ENCODE peak calls at places on chromosome 16, in four cellular contexts. Z is K562, F is H1, E is HepG2. K is an unnamed sample.

GRCh38 chr16:27431773-27432599 is 30.0 kb downstream of the IL21R start:
- DNase-seq in Z (no peak), F (peak), E (no peak), K (no peak)

GRCh38 chr16:70496513-70496912 is 26.8 kb downstream of the COG4 start:
- DNase-seq in Z (no peak), F (no peak), E (no peak), K (no peak)

GRCh38 chr16:57628782-57629181 is 352 bp downstream of the ADGRG1 start:
- DNase-seq in Z (no peak), F (no peak), E (no peak), K (no peak)

GRCh38 chr16:79449067-79449466 is 151.5 kb downstream of the MAF start:
- DNase-seq in Z (no peak), F (no peak), E (no peak), K (no peak)

GRCh38 chr16:6144441-6144840 is 1046.8 kb upstream of the EEF2KMT start:
- DNase-seq in Z (no peak), F (no peak), E (no peak), K (no peak)

GRCh38 chr16:22395960-22396359 is 21.5 kb upstream of the CDR2 start:
- DNase-seq in Z (no peak), F (no peak), E (no peak), K (no peak)

GRCh38 chr16:66457888-66458287 is 30.8 kb downstream of the BEAN1 start:
- DNase-seq in Z (no peak), F (no peak), E (no peak), K (peak)

GRCh38 chr16:48818257-48818656 is 208.3 kb upstream of the N4BP1 start:
- DNase-seq in Z (no peak), F (no peak), E (no peak), K (no peak)

GRCh38 chr16:56576585-56577299 is 11.9 kb downstream of the MT4 start:
- DNase-seq in Z (peak), F (peak), E (peak), K (peak)

GRCh38 chr16:16933861-16934260 is 536.9 kb downstream of the XYLT1 start:
- DNase-seq in Z (peak), F (peak), E (no peak), K (no peak)

GRCh38 chr16:14489460-14489859 is 140.6 kb downstream of the PARN start:
- DNase-seq in Z (peak), F (no peak), E (peak), K (peak)

GRCh38 chr16:6573577-6573976 is 759.1 kb upstream of the RBFOX1 start:
- DNase-seq in Z (peak), F (peak), E (peak), K (no peak)

GRCh38 chr16:2924901-2925820 is 13.4 kb downstream of the FLYWCH1 start:
- DNase-seq in Z (no peak), F (peak), E (no peak), K (no peak)

GRCh38 chr16:14310519-14310991 is 239.4 kb downstream of the MRTFB start:
- DNase-seq in Z (peak), F (no peak), E (peak), K (peak)

GRCh38 chr16:66262253-66263167 is 104.0 kb upstream of the CDH5 start:
- DNase-seq in Z (no peak), F (no peak), E (no peak), K (no peak)

GRCh38 chr16:2341456-2342447 is 1.2 kb upstream of the ABCA3 start:
- DNase-seq in Z (no peak), F (peak), E (no peak), K (no peak)

GRCh38 chr16:89152831-89153700 is 18.5 kb upstream of the CDH15 start:
- DNase-seq in Z (no peak), F (no peak), E (no peak), K (no peak)

GRCh38 chr16:89149386-89149785 is 22.2 kb upstream of the CDH15 start:
- DNase-seq in Z (no peak), F (no peak), E (no peak), K (no peak)

GRCh38 chr16:89150981-89151380 is 20.6 kb upstream of the CDH15 start:
- DNase-seq in Z (no peak), F (no peak), E (no peak), K (no peak)

GRCh38 chr16:89153848-89154271 is 17.7 kb upstream of the CDH15 start:
- DNase-seq in Z (no peak), F (no peak), E (no peak), K (no peak)

DNA sequence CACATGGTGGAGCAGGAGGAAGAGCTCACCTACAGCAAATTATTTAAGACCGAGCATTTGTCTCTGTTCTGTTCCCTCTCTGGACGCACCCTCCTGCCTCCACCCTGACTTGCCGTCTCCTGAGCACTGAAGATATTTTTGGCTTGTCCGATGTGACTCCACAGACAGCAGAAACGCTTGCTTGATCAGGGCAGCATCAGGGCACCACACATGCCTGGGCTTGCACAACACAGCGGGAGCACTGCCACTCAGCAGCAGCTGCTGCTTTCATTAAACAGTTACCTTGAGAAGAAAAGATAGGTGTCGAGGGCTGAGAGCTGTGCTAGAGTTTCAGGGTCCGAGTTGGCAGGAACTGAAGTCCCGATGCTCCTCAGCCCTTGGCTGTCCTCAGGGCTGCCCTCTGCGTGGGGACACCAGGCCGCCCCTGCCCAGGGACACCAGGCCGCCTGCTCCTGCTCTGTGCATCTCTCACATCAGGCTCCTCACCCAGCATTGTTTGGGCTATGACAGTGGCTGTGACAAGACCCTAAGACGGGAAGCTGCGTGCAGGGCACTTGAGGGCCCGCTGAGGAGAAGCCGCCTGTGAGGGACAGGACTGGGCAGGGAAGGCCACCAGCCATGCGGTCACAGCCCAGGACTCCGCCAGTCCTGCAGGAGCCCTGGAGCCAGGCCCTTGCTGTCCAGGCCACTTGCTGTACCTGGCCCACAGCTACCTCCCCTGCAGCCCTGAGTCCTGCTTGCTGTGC is 21.3 kb upstream of the CDH15 start:
- DNase-seq in Z (no peak), F (no peak), E (no peak), K (no peak)
- TF ChIP-seq CHD2 in Z (no peak), F (no peak), E (no peak), K (no peak)

GRCh38 chr16:84292032-84292431 is 2.6 kb upstream of the WFDC1 start:
- DNase-seq in Z (no peak), F (no peak), E (no peak), K (no peak)
- TF ChIP-seq PHF8 in Z (no peak), F (no peak), E (no peak), K (no peak)

GRCh38 chr16:67886387-67886786 is 1.7 kb downstream of the NRN1L start:
- DNase-seq in Z (peak), F (no peak), E (no peak), K (no peak)
- TF ChIP-seq CHD2 in Z (no peak), F (no peak), E (no peak), K (no peak)

GRCh38 chr16:7597677-7598076 is 265.0 kb downstream of the RBFOX1 start:
- DNase-seq in Z (no peak), F (no peak), E (no peak), K (no peak)
- TF ChIP-seq PHF8 in Z (no peak), F (no peak), E (no peak), K (no peak)

GRCh38 chr16:4316103-4316731 is 350 bp downstream of the GLIS2 start:
- DNase-seq in Z (peak), F (no peak), E (no peak), K (no peak)
- TF ChIP-seq CHD2 in Z (no peak), F (no peak), E (no peak), K (no peak)

GRCh38 chr16:88392111-88392510 is 9.4 kb downstream of the ZNF469 start:
- DNase-seq in Z (no peak), F (no peak), E (no peak), K (no peak)

GRCh38 chr16:88391497-88391850 is 8.7 kb downstream of the ZNF469 start:
- DNase-seq in Z (no peak), F (no peak), E (no peak), K (no peak)

GRCh38 chr16:88390265-88390664 is 7.5 kb downstream of the ZNF469 start:
- DNase-seq in Z (no peak), F (no peak), E (no peak), K (no peak)

GRCh38 chr16:88389621-88390160 is 6.9 kb downstream of the ZNF469 start:
- DNase-seq in Z (no peak), F (no peak), E (no peak), K (no peak)

GRCh38 chr16:88390760-88391496 is 8.2 kb downstream of the ZNF469 start:
- DNase-seq in Z (no peak), F (no peak), E (no peak), K (no peak)
- TF ChIP-seq PHF8 in Z (no peak), F (no peak), E (no peak), K (no peak)

GRCh38 chr16:677306-678190 is 2.1 kb downstream of the RHBDL1 start:
- DNase-seq in Z (no peak), F (peak), E (no peak), K (no peak)

GRCh38 chr16:674968-675883 is at the start of gene RHBDL1:
- DNase-seq in Z (peak), F (peak), E (peak), K (no peak)

GRCh38 chr16:675884-676564 is 553 bp downstream of the RHBDL1 start:
- DNase-seq in Z (no peak), F (peak), E (no peak), K (no peak)

GRCh38 chr16:678209-678857 is 1.9 kb upstream of the STUB1 start:
- DNase-seq in Z (no peak), F (no peak), E (no peak), K (no peak)

GRCh38 chr16:676565-677297 is 1.3 kb downstream of the RHBDL1 start:
- DNase-seq in Z (no peak), F (peak), E (no peak), K (no peak)
- TF ChIP-seq CHD2 in Z (no peak), F (no peak), E (no peak), K (no peak)

DNA sequence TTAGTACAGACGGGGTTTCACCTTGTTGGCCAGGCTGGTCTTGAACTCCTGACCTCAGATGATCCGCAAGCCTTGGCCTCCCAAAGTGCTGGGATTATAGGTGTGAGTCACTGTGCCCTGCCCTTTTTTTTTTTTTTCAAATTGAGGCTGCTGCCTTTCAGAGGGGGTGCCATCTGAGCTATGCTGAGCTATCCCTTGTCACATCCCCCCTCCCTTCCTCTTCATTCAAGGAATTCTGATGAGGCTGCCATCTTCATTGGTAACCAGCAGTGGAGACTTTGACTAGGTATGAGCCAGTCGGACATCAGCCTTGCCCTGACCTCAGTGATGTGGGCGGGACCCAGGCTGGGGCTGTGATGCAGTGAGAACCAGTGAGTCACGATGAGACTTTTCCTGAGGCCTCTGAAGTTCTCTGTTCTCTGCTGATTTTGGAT is 24.4 kb upstream of the GPT2 start:
- DNase-seq in Z (peak), F (no peak), E (peak), K (peak)
- TF ChIP-seq PHF8 in Z (no peak), F (no peak), E (no peak), K (no peak)